ENCODE peak calls at places on chromosome 14, in five cellular contexts. N, K, X, Q and R are unnamed samples.

GRCh38 chr14:23447634-23448353 is 12.3 kb upstream of the MYH7 start:
- DNase-seq in K (no peak), N (peak; percentile 73), X (peak; percentile 65), Q (no peak), R (no peak)

GRCh38 chr14:68111733-68112270 is 292.2 kb downstream of the RAD51B start:
- DNase-seq in N (peak; percentile 31), Q (no peak), X (no peak), K (no peak), R (no peak)

GRCh38 chr14:54722791-54723432 is 156.0 kb downstream of the SAMD4A start:
- DNase-seq in Q (no peak), K (no peak), N (no peak), X (peak; percentile 34), R (no peak)

GRCh38 chr14:42222924-42223471 is 616.3 kb downstream of the LRFN5 start:
- DNase-seq in N (no peak), K (no peak), X (peak; percentile 11), Q (no peak), R (no peak)

GRCh38 chr14:89646971-89647370 is 229.9 kb upstream of the FOXN3 start:
- DNase-seq in Q (no peak), N (no peak), X (no peak), K (no peak), R (no peak)

GRCh38 chr14:33564774-33565630 is 385.9 kb downstream of the EGLN3 start:
- DNase-seq in K (no peak), X (no peak), Q (no peak), N (no peak), R (no peak)

GRCh38 chr14:95545769-95546168 is 10.9 kb downstream of the GLRX5 start:
- DNase-seq in X (no peak), K (no peak), Q (no peak), N (no peak), R (no peak)

GRCh38 chr14:90483551-90483950 is 86.7 kb downstream of the CALM1 start:
- DNase-seq in X (no peak), K (no peak), Q (no peak), N (peak; percentile 53), R (no peak)

GRCh38 chr14:71776463-71777359 is 155.5 kb upstream of the RGS6 start:
- DNase-seq in Q (no peak), X (no peak), N (no peak), K (no peak), R (no peak)

GRCh38 chr14:85634205-85634604 is 104.3 kb downstream of the FLRT2 start:
- DNase-seq in Q (no peak), K (no peak), X (no peak), N (no peak), R (no peak)

GRCh38 chr14:70654609-70655008 is 12.9 kb downstream of the TTC9 start:
- DNase-seq in N (no peak), Q (no peak), X (no peak), K (no peak), R (no peak)

GRCh38 chr14:26200675-26201074 is 397.2 kb downstream of the NOVA1 start:
- DNase-seq in X (no peak), Q (no peak), K (no peak), N (no peak), R (no peak)

GRCh38 chr14:106277503-106277902 is 751.1 kb downstream of the TMEM121 start:
- DNase-seq in Q (no peak), X (no peak), K (no peak), N (peak; percentile 41), R (no peak)

DNA sequence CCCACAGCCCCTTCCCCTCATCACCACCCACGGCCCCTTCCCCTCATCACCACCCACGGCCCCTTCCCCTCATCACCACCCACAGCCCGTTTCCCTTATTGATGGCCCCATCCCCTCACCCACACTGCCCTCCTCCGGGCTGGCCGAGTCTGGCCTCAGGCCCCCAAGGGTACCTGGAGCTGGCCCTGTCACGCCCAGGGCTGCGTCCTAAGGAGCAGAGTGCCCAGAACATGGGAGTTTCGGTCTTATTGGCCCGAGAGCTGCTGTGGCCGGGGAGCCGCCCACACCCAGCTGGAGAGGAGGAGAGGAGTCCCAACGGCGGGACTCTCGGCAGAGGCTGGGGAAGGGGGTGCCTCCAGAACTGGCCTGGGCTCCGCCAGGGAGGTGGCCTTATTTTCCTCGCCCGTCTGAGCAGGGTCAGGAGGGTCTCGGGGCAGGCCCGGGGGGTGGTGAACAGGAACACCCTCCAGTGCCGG is 182.3 kb downstream of the KIF26A start:
- DNase-seq in N (peak; percentile 39), X (no peak), Q (no peak), K (no peak), R (peak; percentile 33)
- H3K4me1 ChIP-seq in N (peaks cover 14% of the 10 kb centered on the region), X (peaks cover 4% of the 10 kb centered on the region), Q (peaks cover 3% of the 10 kb centered on the region), K (peaks cover 6% of the 10 kb centered on the region), R (no peaks in the 10 kb centered on the region)

DNA sequence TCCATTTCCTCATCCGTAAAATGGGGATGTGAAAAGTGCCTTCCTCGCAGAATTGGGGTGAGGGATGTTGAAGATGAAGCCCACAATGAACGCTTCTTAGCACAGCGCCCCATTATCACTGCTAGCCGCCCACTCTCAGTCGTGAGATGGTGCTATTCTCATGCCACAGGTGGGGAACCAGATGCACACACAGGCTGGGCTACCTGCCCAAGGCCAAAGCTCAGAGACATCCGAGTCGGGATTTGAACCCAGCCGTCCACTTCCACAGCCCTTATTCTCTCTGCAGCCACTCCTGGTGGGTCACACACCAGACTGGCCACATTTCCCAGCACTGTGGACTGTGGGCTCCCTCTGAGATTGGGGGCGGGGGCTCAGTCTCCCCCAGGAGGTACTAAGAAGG is 55.8 kb downstream of the BCL11B start:
- DNase-seq in K (no peak), Q (no peak), X (no peak), N (no peak), R (no peak)
- TF ChIP-seq CTCF in K (no peak), Q (no peak), X (no peak), N (no peak), R (no peak)

GRCh38 chr14:99570542-99571302 is 33.3 kb downstream of the CCDC85C start:
- DNase-seq in N (no peak), K (no peak), X (no peak), Q (no peak), R (no peak)
- H3K4me1 ChIP-seq in N (peaks cover 68% of the 10 kb centered on the region), K (peaks cover 100% of the 10 kb centered on the region), X (peaks cover 94% of the 10 kb centered on the region), Q (peaks cover 63% of the 10 kb centered on the region), R (peaks cover 37% of the 10 kb centered on the region)

DNA sequence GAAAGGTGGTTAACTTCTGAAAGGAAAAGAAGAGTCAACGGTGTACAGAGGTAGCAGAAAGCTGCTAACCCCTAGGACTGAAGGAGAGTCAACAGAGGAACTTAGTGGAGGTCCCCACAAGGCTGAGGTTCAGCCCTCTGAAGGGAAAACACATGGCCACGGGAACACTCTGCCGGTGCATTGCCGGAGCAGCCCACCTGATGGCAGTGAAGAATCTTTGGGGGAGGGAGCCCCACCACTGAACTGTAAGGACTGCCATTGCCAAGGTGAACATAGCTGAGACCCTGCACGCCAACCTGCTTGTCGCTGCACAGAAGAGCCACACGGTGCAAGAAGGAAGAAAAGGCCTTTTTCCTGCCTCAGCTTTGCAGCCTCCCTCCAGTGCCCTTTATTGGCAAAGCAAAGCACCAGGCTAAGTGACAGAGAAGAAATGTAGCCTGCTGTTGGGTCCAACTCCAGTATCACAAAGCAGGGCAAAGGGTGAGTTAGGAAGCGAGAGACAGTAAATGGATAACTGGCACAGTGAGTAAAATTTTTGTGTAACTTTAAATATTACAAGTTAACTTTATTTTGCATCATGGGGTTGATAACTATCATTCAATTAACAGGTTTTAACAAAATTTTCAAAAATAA is 76.9 kb downstream of the LIN52 start:
- DNase-seq in N (no peak), X (no peak), Q (no peak), K (no peak), R (no peak)
- TF ChIP-seq CTCF in N (no peak), X (no peak), Q (no peak), K (no peak), R (no peak)

DNA sequence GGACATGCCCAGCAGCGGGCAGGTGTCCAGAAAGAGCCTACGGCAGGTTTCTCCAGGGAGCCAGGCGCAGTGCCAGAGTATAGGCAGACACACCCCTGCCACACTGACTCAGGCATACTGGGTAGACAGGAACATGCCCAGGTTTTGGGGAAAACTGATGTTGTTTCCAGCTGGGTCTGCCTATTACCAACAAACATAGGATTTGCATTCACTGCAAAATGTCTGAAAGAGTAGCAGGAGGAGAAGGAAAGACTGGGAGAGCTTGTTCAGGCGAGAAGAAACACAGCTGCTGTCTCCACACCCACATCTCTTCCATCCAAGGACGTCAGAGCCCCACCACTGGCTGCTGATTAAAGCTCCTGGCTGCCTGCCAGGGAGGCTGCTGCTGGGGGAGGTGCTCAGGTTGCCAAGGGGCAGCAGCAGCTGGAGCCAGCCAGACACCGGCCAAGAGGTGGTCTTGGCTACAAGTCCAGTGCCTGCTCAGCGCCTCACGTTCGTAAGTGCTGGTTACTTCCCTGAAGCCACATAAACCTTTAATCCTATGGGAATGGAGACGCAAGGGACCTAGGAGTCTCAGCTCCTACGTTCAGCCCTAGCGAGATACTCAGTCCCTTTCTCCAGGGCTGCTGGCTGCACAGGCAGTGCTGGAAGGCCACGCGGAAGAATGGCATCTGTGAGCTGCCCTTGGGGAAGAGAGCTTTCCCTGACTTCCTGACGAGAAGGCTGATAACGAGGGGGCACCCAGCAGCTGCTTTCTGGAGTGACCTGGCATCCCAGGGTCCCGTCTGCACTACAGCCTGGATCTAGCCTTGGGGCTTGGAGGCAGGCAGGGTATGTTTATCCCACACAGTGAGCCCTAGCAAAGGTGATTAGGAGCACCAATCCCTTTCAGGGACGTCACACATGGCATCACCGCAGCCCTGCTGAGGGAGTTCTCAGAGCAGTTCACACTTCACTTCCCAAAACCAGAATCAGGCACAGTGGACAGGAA is 58.1 kb downstream of the PLEKHG3 start:
- DNase-seq in K (peak; percentile 85), Q (peak; percentile 76), X (peak; percentile 95), N (peak; percentile 85), R (no peak)
- H3K4me1 ChIP-seq in K (peaks cover 77% of the 10 kb centered on the region), Q (peaks cover 35% of the 10 kb centered on the region), X (peaks cover 70% of the 10 kb centered on the region), N (peaks cover 33% of the 10 kb centered on the region), R (no peaks in the 10 kb centered on the region)

DNA sequence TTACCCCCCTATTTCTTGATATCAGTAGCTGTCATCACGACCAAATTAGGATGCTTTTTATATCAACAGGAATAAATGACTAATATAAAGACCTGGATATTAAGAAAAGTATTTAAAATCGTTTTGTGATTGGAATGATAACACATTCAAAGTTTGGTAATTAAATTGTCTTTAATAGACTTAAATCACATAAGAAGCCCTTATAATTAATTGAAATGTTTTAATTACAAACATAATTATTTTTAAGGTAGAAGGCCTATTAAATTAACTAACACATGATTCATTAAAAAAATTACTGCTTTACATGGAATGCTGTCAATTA is 412.4 kb downstream of the FUT8 start:
- DNase-seq in K (no peak), Q (no peak), N (no peak), X (no peak), R (no peak)
- TF ChIP-seq CTCF in K (no peak), Q (no peak), N (no peak), X (no peak), R (no peak)

GRCh38 chr14:81312289-81312876 is 87.7 kb downstream of the STON2 start:
- DNase-seq in N (no peak), Q (no peak), K (no peak), X (no peak), R (no peak)

GRCh38 chr14:81315344-81315743 is 84.8 kb downstream of the STON2 start:
- DNase-seq in Q (no peak), N (no peak), K (no peak), X (no peak), R (no peak)

GRCh38 chr14:81313200-81313599 is 86.9 kb downstream of the STON2 start:
- DNase-seq in K (no peak), Q (no peak), N (no peak), X (no peak), R (no peak)

GRCh38 chr14:81313775-81314429 is 86.2 kb downstream of the STON2 start:
- DNase-seq in K (no peak), N (no peak), Q (no peak), X (no peak), R (no peak)

GRCh38 chr14:81314443-81315175 is 85.5 kb downstream of the STON2 start:
- DNase-seq in X (no peak), N (no peak), Q (no peak), K (no peak), R (no peak)
- H3K4me1 ChIP-seq in X (peaks cover 23% of the 10 kb centered on the region), N (no peaks in the 10 kb centered on the region), Q (peaks cover 15% of the 10 kb centered on the region), K (peaks cover 15% of the 10 kb centered on the region), R (peaks cover 8% of the 10 kb centered on the region)

GRCh38 chr14:84533181-84533580 is 996.8 kb upstream of the FLRT2 start:
- DNase-seq in X (no peak), N (no peak), Q (no peak), K (no peak), R (no peak)
- TF ChIP-seq CTCF in X (no peak), N (no peak), Q (no peak), K (no peak), R (no peak)